ENCODE peak calls at places on chromosome 15, in five cellular contexts. S is hepatocyte, W is PC-3, G is SK-N-SH, O is GM12878. N is an unnamed sample.

GRCh38 chr15:25772500-25772899 is 90.6 kb downstream of the ATP10A start:
- DNase-seq in S (no peak), W (no peak), G (no peak), O (no peak), N (no peak)

GRCh38 chr15:64122936-64123351 is 27.2 kb downstream of the SNX1 start:
- DNase-seq in S (no peak), W (no peak), G (no peak), O (no peak), N (no peak)

GRCh38 chr15:68814596-68814995 is 6.1 kb downstream of the ANP32A start:
- DNase-seq in S (no peak), W (no peak), G (no peak), O (no peak), N (no peak)

GRCh38 chr15:64441852-64442251 is 18.5 kb upstream of the ZNF609 start:
- DNase-seq in S (no peak), W (no peak), G (no peak), O (no peak), N (no peak)

GRCh38 chr15:56804908-56805307 is 71.6 kb upstream of the ZNF280D start:
- DNase-seq in S (no peak), W (peak; percentile 10), G (no peak), O (no peak), N (peak; percentile 54)

GRCh38 chr15:65651831-65652749 is 30.4 kb downstream of the SLC24A1 start:
- DNase-seq in S (no peak), W (no peak), G (no peak), O (no peak), N (no peak)

GRCh38 chr15:50627351-50628055 is 59.1 kb downstream of the TRPM7 start:
- DNase-seq in S (no peak), W (no peak), G (no peak), O (no peak), N (no peak)

GRCh38 chr15:71471347-71471746 is 339.0 kb upstream of the NR2E3 start:
- DNase-seq in S (peak; percentile 17), W (peak; percentile 35), G (no peak), O (no peak), N (no peak)

GRCh38 chr15:69597061-69597592 is 144.5 kb downstream of the RPLP1 start:
- DNase-seq in S (no peak), W (no peak), G (no peak), O (no peak), N (no peak)

GRCh38 chr15:87724330-87724729 is 532.2 kb downstream of the NTRK3 start:
- DNase-seq in S (no peak), W (no peak), G (no peak), O (no peak), N (no peak)

GRCh38 chr15:31398677-31399260 is 72.1 kb downstream of the KLF13 start:
- DNase-seq in S (no peak), W (peak; percentile 28), G (no peak), O (no peak), N (no peak)

GRCh38 chr15:40075298-40076044 is 33.2 kb downstream of the BMF start:
- DNase-seq in S (no peak), W (peak; percentile 13), G (no peak), O (no peak), N (no peak)

GRCh38 chr15:83698294-83698693 is 44.4 kb downstream of the ADAMTSL3 start:
- DNase-seq in S (peak; percentile 7), W (peak; percentile 87), G (no peak), O (no peak), N (no peak)

GRCh38 chr15:40793216-40793989 is 13.5 kb upstream of the ZFYVE19 start:
- DNase-seq in S (peak; percentile 63), W (peak; percentile 98), G (no peak), O (no peak), N (peak; percentile 91)

GRCh38 chr15:59828871-59829270 is 139.8 kb upstream of the BNIP2 start:
- DNase-seq in S (no peak), W (no peak), G (no peak), O (no peak), N (no peak)

GRCh38 chr15:64842986-64843561 is 1.4 kb downstream of the PLEKHO2 start:
- DNase-seq in S (no peak), W (peak; percentile 12), G (peak; percentile 48), O (no peak), N (peak; percentile 64)

GRCh38 chr15:43126358-43126757 is 7.0 kb upstream of the TMEM62 start:
- DNase-seq in S (no peak), W (no peak), G (no peak), O (no peak), N (no peak)

GRCh38 chr15:80234883-80235282 is 17.1 kb downstream of the CTXND1 start:
- DNase-seq in S (no peak), W (peak; percentile 48), G (no peak), O (no peak), N (peak; percentile 32)

GRCh38 chr15:100198442-100198841 is 143.3 kb downstream of the ADAMTS17 start:
- DNase-seq in S (no peak), W (no peak), G (peak; percentile 81), O (no peak), N (no peak)

GRCh38 chr15:58755956-58756355 is 6.4 kb upstream of the ADAM10 start:
- DNase-seq in S (no peak), W (no peak), G (peak; percentile 20), O (no peak), N (no peak)

GRCh38 chr15:58761010-58761388 is 10.1 kb upstream of the MINDY2 start:
- DNase-seq in S (no peak), W (no peak), G (no peak), O (no peak), N (no peak)

GRCh38 chr15:58755350-58755749 is 5.8 kb upstream of the ADAM10 start:
- DNase-seq in S (no peak), W (no peak), G (no peak), O (no peak), N (no peak)

GRCh38 chr15:58760385-58761009 is 10.6 kb upstream of the MINDY2 start:
- DNase-seq in S (no peak), W (no peak), G (no peak), O (no peak), N (no peak)

DNA sequence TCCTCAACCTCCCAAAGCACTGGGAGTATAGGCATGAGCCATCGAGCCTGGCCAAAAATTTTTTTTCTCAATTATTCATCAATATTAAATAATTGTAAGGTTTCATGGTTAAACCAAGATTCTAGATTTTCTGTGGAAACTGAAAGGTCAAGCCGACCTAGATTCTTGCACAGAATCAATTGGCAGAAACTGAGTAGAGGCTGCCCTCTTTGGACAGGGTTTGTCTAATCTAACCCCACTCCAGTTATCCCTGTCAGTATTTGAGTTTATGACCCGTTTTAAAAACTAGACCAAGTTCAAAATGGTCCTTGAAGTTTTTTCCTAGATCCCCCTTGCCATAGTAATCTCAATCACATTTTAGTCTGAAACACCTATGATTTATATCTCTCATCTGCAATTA is 8.6 kb upstream of the ADAM10 start:
- DNase-seq in S (no peak), W (no peak), G (peak; percentile 24), O (no peak), N (peak; percentile 62)
- TF ChIP-seq CTCF in S (peak; percentile 26), W (peak; percentile 16), G (peak; percentile 37), O (peak; percentile 36), N (peak; percentile 30)

GRCh38 chr15:74995779-74996765 is 709 bp downstream of the SCAMP5 start:
- DNase-seq in S (peak; percentile 68), W (no peak), G (peak; percentile 89), O (no peak), N (no peak)

GRCh38 chr15:74995182-74995778 is at the start of gene SCAMP5:
- DNase-seq in S (peak; percentile 98), W (peak; percentile 91), G (peak; percentile 97), O (peak; percentile 27), N (peak; percentile 87)

GRCh38 chr15:74994236-74994635 is 1.1 kb upstream of the SCAMP5 start:
- DNase-seq in S (no peak), W (no peak), G (no peak), O (no peak), N (no peak)

GRCh38 chr15:74992619-74993018 is 2.7 kb upstream of the SCAMP5 start:
- DNase-seq in S (no peak), W (no peak), G (no peak), O (no peak), N (no peak)

DNA sequence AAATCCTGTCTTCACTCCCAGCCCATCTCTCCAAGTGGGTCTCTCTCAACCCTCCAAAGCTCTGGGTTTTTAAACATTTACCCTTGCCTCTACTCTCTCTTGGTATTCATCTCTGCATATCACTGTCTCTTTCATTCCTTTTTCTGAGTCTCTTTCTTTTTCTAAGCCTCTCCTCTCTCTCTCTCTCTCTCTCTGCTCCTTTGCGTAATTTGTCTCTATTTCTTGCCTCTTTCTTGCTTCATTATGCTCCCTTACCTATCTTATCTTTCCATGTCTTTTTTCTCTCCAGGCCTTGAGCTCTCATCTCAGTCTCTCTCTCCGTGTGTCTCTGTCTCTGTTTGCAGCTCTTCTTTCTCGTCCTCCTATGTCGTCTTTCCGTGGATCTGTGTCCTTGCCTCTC is 678 bp upstream of the SCAMP5 start:
- DNase-seq in S (no peak), W (no peak), G (no peak), O (no peak), N (no peak)
- H2AFZ ChIP-seq in S (no peak overlapping the region), W (peak overlapping the region; percentile 59), G (no peak overlapping the region), O (no peak overlapping the region), N (no peak overlapping the region)

GRCh38 chr15:44286814-44287555 is 1.5 kb upstream of the GOLM2 start:
- DNase-seq in S (no peak), W (peak; percentile 22), G (no peak), O (no peak), N (peak; percentile 10)
- H3K4me3 ChIP-seq in S (peak overlapping the region; percentile 27), W (peak overlapping the region; percentile 87), G (peak overlapping the region; percentile 68), O (peak overlapping the region; percentile 96), N (peak overlapping the region; percentile 89)

GRCh38 chr15:44728576-44729393 is 7.5 kb upstream of the TRIM69 start:
- DNase-seq in S (peak; percentile 96), W (peak; percentile 98), G (peak; percentile 87), O (peak; percentile 100), N (peak; percentile 100)
- TF ChIP-seq CTCF in S (no peak), W (no peak), G (no peak), O (no peak), N (no peak)

N was measured in fibroblast of lung.